ENCODE peak calls at places on chromosomes 6 and 20, in ten cellular contexts. Z is cardiac muscle cell; C is endothelial cell of umbilical vein; J is endodermal cell; S is ovary; V is spleen; H is Peyer's patch; O is left lung; Y is CD8-positive, alpha-beta T cell; N is tibial artery. U is an unnamed sample.

GRCh38 chr6:134363323-134364039 is 45.6 kb upstream of the SGK1 start:
- DNase-seq in N (no peak), V (no peak), Z (no peak), H (no peak), J (no peak), C (peak), S (no peak), O (no peak), Y (no peak), U (no peak)

GRCh38 chr20:32155017-32155965 is 45.8 kb downstream of the TM9SF4 start:
- DNase-seq in Y (no peak), Z (peak), N (peak), J (peak), C (peak), V (peak), S (peak), O (peak), H (peak), U (peak)

GRCh38 chr6:111503660-111504059 is 20.6 kb upstream of the REV3L start:
- DNase-seq in S (no peak), J (no peak), N (no peak), H (no peak), Z (peak), V (no peak), O (no peak), C (no peak), Y (no peak), U (no peak)

GRCh38 chr6:100217225-100217624 is 223.2 kb upstream of the MCHR2 start:
- DNase-seq in Y (no peak), V (no peak), N (no peak), J (no peak), C (no peak), S (no peak), O (no peak), Z (no peak), H (no peak), U (no peak)

GRCh38 chr6:71502961-71503360 is 214.3 kb downstream of the OGFRL1 start:
- DNase-seq in Y (no peak), N (no peak), J (no peak), V (no peak), O (no peak), C (no peak), S (no peak), Z (no peak), H (no peak), U (no peak)

GRCh38 chr6:169701218-169701952 is 444 bp downstream of the WDR27 start:
- DNase-seq in C (no peak), O (no peak), S (no peak), J (no peak), V (no peak), H (peak), Z (no peak), N (peak), Y (no peak), U (no peak)

GRCh38 chr6:35083507-35083906 is 57.6 kb downstream of the TCP11 start:
- DNase-seq in N (peak), Y (no peak), V (no peak), S (peak), H (no peak), C (no peak), O (no peak), J (no peak), Z (no peak), U (no peak)

GRCh38 chr6:17504005-17504404 is 96.1 kb upstream of the FAM8A1 start:
- DNase-seq in S (no peak), N (no peak), J (no peak), C (no peak), Y (no peak), H (no peak), O (no peak), V (no peak), Z (no peak), U (no peak)

GRCh38 chr20:54514020-54514607 is 38.7 kb downstream of the DOK5 start:
- DNase-seq in S (no peak), N (no peak), V (no peak), J (peak), Y (no peak), O (no peak), C (no peak), H (no peak), Z (no peak), U (no peak)

GRCh38 chr20:10093087-10093591 is 58.4 kb downstream of the ANKEF1 start:
- DNase-seq in O (no peak), V (no peak), J (peak), C (no peak), H (no peak), N (no peak), Z (peak), S (peak), Y (no peak), U (no peak)

GRCh38 chr6:145380186-145380585 is 355.1 kb downstream of the EPM2A start:
- DNase-seq in J (no peak), H (no peak), V (no peak), O (no peak), Y (no peak), N (no peak), Z (no peak), C (no peak), S (no peak), U (no peak)

GRCh38 chr6:146546440-146546839 is 2.8 kb downstream of the RAB32 start:
- DNase-seq in V (no peak), S (no peak), C (peak), Z (peak), Y (no peak), H (no peak), O (no peak), N (no peak), J (no peak), U (peak)

GRCh38 chr6:108839068-108839467 is 9.2 kb upstream of the ARMC2 start:
- DNase-seq in J (peak), H (no peak), N (no peak), V (no peak), Y (no peak), Z (no peak), O (no peak), S (no peak), C (no peak), U (no peak)

GRCh38 chr6:48111575-48111974 is 578 bp upstream of the PTCHD4 start:
- DNase-seq in N (no peak), S (no peak), H (no peak), Z (no peak), V (no peak), C (no peak), Y (no peak), J (no peak), O (no peak), U (no peak)

GRCh38 chr20:33914871-33915270 is 78.8 kb upstream of the RALY start:
- DNase-seq in N (no peak), V (no peak), Y (no peak), Z (peak), O (no peak), J (no peak), S (no peak), H (no peak), C (peak), U (no peak)

GRCh38 chr6:145948328-145948727 is 15.8 kb downstream of the SHPRH start:
- DNase-seq in Z (peak), V (no peak), O (no peak), N (no peak), Y (no peak), S (no peak), H (no peak), J (no peak), C (no peak), U (no peak)

GRCh38 chr6:166330612-166331011 is 11.7 kb downstream of the SFT2D1 start:
- DNase-seq in J (peak), C (no peak), N (no peak), Y (no peak), H (no peak), O (no peak), V (peak), Z (peak), S (no peak), U (peak)

GRCh38 chr6:114785235-114786127 is 442.7 kb upstream of the HS3ST5 start:
- DNase-seq in Z (no peak), H (no peak), N (no peak), V (no peak), Y (no peak), O (no peak), S (no peak), C (no peak), J (no peak), U (no peak)

GRCh38 chr20:8854566-8854965 is 214.3 kb upstream of the PLCB4 start:
- DNase-seq in N (peak), J (peak), Y (no peak), H (no peak), S (peak), C (peak), Z (peak), V (no peak), O (peak), U (peak)
- H3K4me3 ChIP-seq in N (peak), J (no peak), Y (no peak), H (no peak), S (peak), C (no peak), Z (no peak), V (no peak), O (no peak), U (no peak)

DNA sequence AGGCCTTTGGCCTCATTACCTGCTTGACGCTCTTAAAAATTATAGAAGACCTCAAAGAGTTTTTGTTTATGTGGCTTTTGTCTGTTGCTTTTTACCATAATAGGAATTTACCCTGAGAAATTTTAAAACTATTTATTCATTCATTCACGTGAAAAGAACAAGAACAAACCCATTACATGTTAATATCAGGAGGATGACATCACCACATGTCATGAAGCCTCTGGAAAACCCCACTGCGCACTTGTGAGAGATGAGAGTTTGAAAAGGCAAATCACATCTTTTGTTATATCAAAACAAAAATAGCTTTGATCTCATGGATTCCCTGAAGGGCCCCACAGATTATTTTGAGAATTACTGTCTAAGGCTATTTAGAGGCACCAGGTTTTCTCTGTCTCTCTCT is 61.3 kb upstream of the EYA2 start:
- DNase-seq in Y (no peak), V (no peak), S (no peak), H (no peak), C (no peak), J (no peak), N (no peak), O (no peak), Z (no peak), U (no peak)
- TF ChIP-seq CTCF in Y (no peak), V (no peak), S (no peak), H (no peak), C (no peak), J (no peak), N (no peak), O (no peak), Z (no peak), U (no peak)

GRCh38 chr6:56573624-56574023 is 69.1 kb downstream of the DST start:
- DNase-seq in H (no peak), O (no peak), V (no peak), Z (no peak), S (no peak), J (no peak), N (no peak), Y (no peak), C (peak), U (no peak)
- H3K27ac ChIP-seq in H (no peak), O (no peak), V (no peak), Z (no peak), S (no peak), J (no peak), N (peak), Y (no peak), C (no peak), U (no peak)

GRCh38 chr6:1383729-1384548 is 5.4 kb upstream of the FOXF2 start:
- DNase-seq in H (no peak), O (no peak), N (no peak), V (no peak), Y (no peak), C (no peak), S (no peak), J (peak), Z (no peak), U (no peak)

GRCh38 chr6:1382883-1383728 is 6.3 kb upstream of the FOXF2 start:
- DNase-seq in S (no peak), Y (no peak), Z (no peak), V (no peak), N (no peak), C (no peak), H (no peak), J (peak), O (no peak), U (no peak)

GRCh38 chr6:1381397-1382330 is 7.7 kb upstream of the FOXF2 start:
- DNase-seq in J (peak), N (no peak), Z (peak), Y (no peak), V (peak), S (no peak), H (no peak), O (peak), C (peak), U (peak)

GRCh38 chr6:1380625-1381396 is 8.6 kb upstream of the FOXF2 start:
- DNase-seq in C (no peak), H (no peak), O (no peak), S (no peak), Z (no peak), N (no peak), Y (no peak), J (no peak), V (no peak), U (no peak)

GRCh38 chr6:1382331-1382882 is 7.0 kb upstream of the FOXF2 start:
- DNase-seq in H (no peak), Y (no peak), N (no peak), V (no peak), C (no peak), O (no peak), Z (no peak), S (no peak), J (peak), U (no peak)
- H3K4me3 ChIP-seq in H (peak), Y (no peak), N (no peak), V (peak), C (no peak), O (peak), Z (no peak), S (no peak), J (no peak), U (no peak)

DNA sequence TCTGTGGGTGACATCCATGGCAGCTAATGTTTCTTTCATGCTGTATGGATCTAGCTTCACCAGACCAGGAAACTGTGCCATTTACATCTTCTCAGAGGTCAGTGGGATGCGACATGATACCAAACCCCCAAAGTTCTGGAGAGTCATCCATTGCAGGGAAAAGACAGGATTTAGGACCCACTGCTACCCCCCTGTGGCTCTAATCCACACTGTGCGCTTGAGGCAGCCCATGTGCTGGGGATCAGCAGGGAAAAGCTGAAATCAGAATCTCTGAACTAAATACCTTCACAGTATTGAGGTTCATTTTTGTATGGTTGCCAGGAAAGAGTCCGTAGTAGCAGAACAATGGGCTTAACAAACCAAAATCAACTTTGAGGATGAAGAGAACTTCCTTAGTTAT is 164.4 kb downstream of the TMEM242 start:
- DNase-seq in C (no peak), Z (no peak), S (no peak), J (peak), Y (no peak), H (no peak), N (no peak), O (no peak), V (no peak), U (no peak)
- TF ChIP-seq CTCF in C (peak), Z (peak), S (no peak), J (peak), Y (no peak), H (no peak), N (no peak), O (no peak), V (no peak), U (no peak)

DNA sequence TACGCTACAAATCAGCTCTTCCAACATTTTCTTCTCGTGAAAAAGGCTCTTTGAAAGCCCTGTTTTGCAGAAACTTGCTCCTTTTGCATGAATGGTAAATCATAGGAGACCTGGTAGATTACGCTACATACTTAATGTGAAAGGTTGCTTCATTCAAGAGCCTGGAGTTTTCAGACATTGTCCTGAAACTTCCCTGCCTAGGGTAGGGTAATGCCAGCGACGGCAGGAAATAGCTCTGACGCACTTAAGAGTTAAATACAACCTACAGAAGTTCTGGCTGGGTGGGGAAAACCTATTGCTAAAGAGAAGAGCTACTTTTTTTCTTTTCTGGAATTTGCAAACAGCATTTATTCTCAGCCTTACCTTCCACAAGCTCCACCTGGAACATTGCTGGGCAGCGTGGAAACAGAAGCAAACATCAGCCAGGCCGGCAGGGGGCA is 144.5 kb downstream of the LPA start:
- DNase-seq in N (no peak), V (no peak), Y (no peak), Z (no peak), C (peak), S (no peak), H (no peak), O (no peak), J (no peak), U (no peak)
- H3K27ac ChIP-seq in N (peak), V (peak), Y (peak), Z (no peak), C (no peak), S (no peak), H (peak), O (no peak), J (no peak), U (peak)